ENCODE peak calls at places on chromosomes 7 and 10, in nine cellular contexts. U, E, Z, T, O, P, V, W and N are unnamed samples.

GRCh38 chr7:39811161-39811614 is 138.9 kb upstream of the CDK13 start:
- DNase-seq in U (no peak), E (no peak), Z (no peak), T (no peak), O (peak), P (peak), V (no peak), W (no peak), N (peak)

GRCh38 chr7:16404631-16405030 is 16.7 kb downstream of the CRPPA start:
- DNase-seq in U (no peak), E (no peak), Z (no peak), T (no peak), O (no peak), P (no peak), V (no peak), W (no peak), N (no peak)

GRCh38 chr7:144641389-144642044 is 194.3 kb downstream of the TPK1 start:
- DNase-seq in U (no peak), E (no peak), Z (no peak), T (no peak), O (no peak), P (peak), V (no peak), W (no peak), N (no peak)

GRCh38 chr10:62068464-62068863 is 167.0 kb downstream of the ARID5B start:
- DNase-seq in U (no peak), E (no peak), Z (no peak), T (no peak), O (no peak), P (no peak), V (no peak), W (no peak), N (no peak)

GRCh38 chr10:47340613-47341170 is 7.5 kb upstream of the RBP3 start:
- DNase-seq in U (peak), E (peak), Z (peak), T (peak), O (peak), P (peak), V (peak), W (peak), N (peak)

GRCh38 chr10:108180883-108181282 is 1016.4 kb upstream of the SORCS1 start:
- DNase-seq in U (no peak), E (no peak), Z (no peak), T (no peak), O (peak), P (peak), V (no peak), W (no peak), N (no peak)

GRCh38 chr10:100327007-100327700 is 2.9 kb downstream of the PKD2L1 start:
- DNase-seq in U (no peak), E (no peak), Z (no peak), T (no peak), O (no peak), P (no peak), V (no peak), W (peak), N (peak)

GRCh38 chr7:85426487-85426960 is 239.7 kb upstream of the SEMA3D start:
- DNase-seq in U (no peak), E (no peak), Z (no peak), T (no peak), O (no peak), P (peak), V (no peak), W (no peak), N (no peak)

GRCh38 chr10:34661580-34661979 is 153.5 kb downstream of the PARD3 start:
- DNase-seq in U (no peak), E (no peak), Z (no peak), T (no peak), O (no peak), P (no peak), V (no peak), W (no peak), N (no peak)

GRCh38 chr10:110360857-110361474 is 56.2 kb upstream of the SMNDC1 start:
- DNase-seq in U (no peak), E (no peak), Z (no peak), T (no peak), O (no peak), P (no peak), V (no peak), W (no peak), N (no peak)

GRCh38 chr7:125927556-125927955 is 997.9 kb upstream of the POT1 start:
- DNase-seq in U (no peak), E (no peak), Z (no peak), T (no peak), O (no peak), P (no peak), V (no peak), W (no peak), N (peak)

GRCh38 chr7:105713488-105714465 is 132.5 kb upstream of the EFCAB10 start:
- DNase-seq in U (no peak), E (no peak), Z (no peak), T (no peak), O (peak), P (peak), V (no peak), W (no peak), N (no peak)

GRCh38 chr7:428387-428786 is 91.3 kb downstream of the PDGFA start:
- DNase-seq in U (no peak), E (no peak), Z (no peak), T (no peak), O (no peak), P (no peak), V (no peak), W (no peak), N (no peak)

GRCh38 chr10:28858641-28859040 is 181.3 kb downstream of the BAMBI start:
- DNase-seq in U (no peak), E (no peak), Z (no peak), T (no peak), O (no peak), P (no peak), V (no peak), W (no peak), N (no peak)

GRCh38 chr7:70920886-70921285 is 211.1 kb upstream of the GALNT17 start:
- DNase-seq in U (no peak), E (no peak), Z (no peak), T (no peak), O (no peak), P (no peak), V (no peak), W (no peak), N (no peak)

GRCh38 chr7:98569606-98570337 is 47.3 kb upstream of the NPTX2 start:
- DNase-seq in U (no peak), E (no peak), Z (no peak), T (no peak), O (no peak), P (no peak), V (no peak), W (no peak), N (no peak)

GRCh38 chr7:151759591-151760042 is 117.3 kb downstream of the PRKAG2 start:
- DNase-seq in U (peak), E (peak), Z (peak), T (peak), O (peak), P (peak), V (no peak), W (peak), N (peak)

GRCh38 chr10:16437540-16437894 is 707 bp downstream of the PTER start:
- DNase-seq in U (no peak), E (no peak), Z (no peak), T (no peak), O (no peak), P (no peak), V (no peak), W (no peak), N (no peak)
- H3K4me3 ChIP-seq in U (peak), E (peak), Z (peak), T (peak), O (peak), P (peak), V (peak), W (peak), N (peak)

GRCh38 chr10:119282446-119282845 is 75.1 kb downstream of the GRK5 start:
- DNase-seq in U (no peak), E (no peak), Z (no peak), T (no peak), O (no peak), P (no peak), V (no peak), W (no peak), N (no peak)

GRCh38 chr10:119283387-119283786 is 76.0 kb downstream of the GRK5 start:
- DNase-seq in U (no peak), E (no peak), Z (no peak), T (no peak), O (no peak), P (no peak), V (no peak), W (no peak), N (no peak)

GRCh38 chr10:119279441-119279840 is 72.1 kb downstream of the GRK5 start:
- DNase-seq in U (no peak), E (no peak), Z (no peak), T (no peak), O (no peak), P (no peak), V (no peak), W (no peak), N (no peak)

GRCh38 chr10:119283818-119284217 is 76.4 kb downstream of the GRK5 start:
- DNase-seq in U (no peak), E (no peak), Z (no peak), T (no peak), O (no peak), P (no peak), V (no peak), W (no peak), N (no peak)

GRCh38 chr10:119281581-119282071 is 74.3 kb downstream of the GRK5 start:
- DNase-seq in U (no peak), E (no peak), Z (no peak), T (peak), O (no peak), P (peak), V (no peak), W (peak), N (no peak)
- H3K4me3 ChIP-seq in U (no peak), E (no peak), Z (no peak), T (no peak), O (no peak), P (no peak), V (no peak), W (no peak), N (no peak)

DNA sequence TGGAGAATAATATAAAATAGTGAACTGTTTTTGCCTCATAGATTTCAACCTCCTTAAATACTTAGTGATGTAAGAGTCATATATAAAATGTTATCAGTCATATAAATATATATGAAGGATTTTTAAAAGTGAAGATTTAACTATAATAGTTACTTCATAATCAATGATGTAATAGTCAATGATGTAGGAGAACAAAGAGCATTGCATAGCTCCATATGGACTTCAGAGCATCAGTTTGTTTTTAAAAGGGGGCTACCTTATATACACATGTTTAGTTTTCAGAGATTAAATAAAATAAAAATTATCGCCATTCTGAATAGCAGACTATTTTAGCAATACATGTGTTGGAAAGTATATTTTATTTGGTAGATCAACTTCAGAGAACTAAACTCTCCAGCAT is 29.1 kb upstream of the EPC1 start:
- DNase-seq in U (no peak), E (no peak), Z (no peak), T (no peak), O (no peak), P (no peak), V (no peak), W (no peak), N (no peak)
- H3K4me3 ChIP-seq in U (peak), E (peak), Z (no peak), T (peak), O (peak), P (peak), V (peak), W (peak), N (peak)

GRCh38 chr7:127253289-127254162 is 785 bp upstream of the GRM8 start:
- DNase-seq in U (peak), E (peak), Z (peak), T (peak), O (peak), P (peak), V (no peak), W (peak), N (peak)

GRCh38 chr7:127252380-127252718 is 392 bp downstream of the GRM8 start:
- DNase-seq in U (no peak), E (no peak), Z (no peak), T (no peak), O (no peak), P (no peak), V (no peak), W (no peak), N (no peak)

GRCh38 chr7:127252736-127253288 is at the start of gene GRM8:
- DNase-seq in U (peak), E (no peak), Z (no peak), T (peak), O (peak), P (peak), V (no peak), W (peak), N (no peak)

GRCh38 chr7:127256326-127256725 is 3.6 kb upstream of the GRM8 start:
- DNase-seq in U (no peak), E (no peak), Z (no peak), T (no peak), O (peak), P (no peak), V (no peak), W (no peak), N (no peak)

GRCh38 chr7:127254163-127254684 is 1.5 kb upstream of the GRM8 start:
- DNase-seq in U (no peak), E (no peak), Z (no peak), T (no peak), O (no peak), P (no peak), V (no peak), W (no peak), N (no peak)
- H3K4me3 ChIP-seq in U (peak), E (peak), Z (peak), T (no peak), O (no peak), P (no peak), V (no peak), W (peak), N (no peak)